ENCODE peak calls at places on chromosomes 7 and 10, in four cellular contexts. N is Ammon's horn; O is germinal center; F is activated CD8-positive, alpha-beta memory T cell treated with anti-CD3 and anti-CD28 coated beads, Interleukin-2, amount 50 U/mL, for 4 hours. I is an unnamed sample.

GRCh38 chr10:108049668-108050067 is 885.2 kb upstream of the SORCS1 start:
- DNase-seq in F (no peak), O (no peak), N (no peak), I (no peak)

GRCh38 chr10:18204050-18204449 is 63.8 kb downstream of the CACNB2 start:
- DNase-seq in N (peak; percentile 45), O (no peak), F (no peak), I (no peak)

GRCh38 chr10:124747745-124748144 is 3.6 kb upstream of the FAM53B start:
- DNase-seq in F (no peak), N (no peak), O (no peak), I (no peak)

GRCh38 chr7:51949726-51950644 is 633.4 kb upstream of the COBL start:
- DNase-seq in N (no peak), O (no peak), F (no peak), I (no peak)

GRCh38 chr10:7388602-7389001 is 22.2 kb downstream of the SFMBT2 start:
- DNase-seq in F (peak; percentile 22), O (no peak), N (no peak), I (no peak)

GRCh38 chr7:71264005-71264404 is 132.1 kb downstream of the GALNT17 start:
- DNase-seq in N (no peak), O (no peak), F (no peak), I (peak; percentile 50)

GRCh38 chr10:89301721-89302445 is at the start of gene IFIT2:
- DNase-seq in O (peak; percentile 70), F (no peak), N (peak; percentile 76), I (no peak)

GRCh38 chr10:89274928-89275327 is 23.4 kb upstream of the LIPA start:
- DNase-seq in N (no peak), F (no peak), O (no peak), I (no peak)

GRCh38 chr7:69739906-69740545 is 141.8 kb downstream of the AUTS2 start:
- DNase-seq in N (peak; percentile 70), F (no peak), O (peak; percentile 10), I (peak; percentile 48)

GRCh38 chr7:22317632-22318031 is 39.3 kb downstream of the RAPGEF5 start:
- DNase-seq in O (no peak), F (no peak), N (no peak), I (no peak)

GRCh38 chr10:22823109-22823508 is 104.7 kb upstream of the ARMC3 start:
- DNase-seq in F (no peak), N (no peak), O (no peak), I (peak; percentile 43)

GRCh38 chr7:130913721-130914588 is 179.9 kb upstream of the KLF14 start:
- DNase-seq in N (no peak), F (no peak), O (no peak), I (no peak)

GRCh38 chr10:72353963-72354355 is 760 bp downstream of the DNAJB12 start:
- DNase-seq in O (no peak), F (no peak), N (no peak), I (peak; percentile 56)

GRCh38 chr10:48306870-48307531 is 524 bp downstream of the MAPK8 start:
- DNase-seq in F (peak; percentile 71), N (peak; percentile 60), O (peak; percentile 79), I (peak; percentile 77)

GRCh38 chr10:94409016-94409657 is 6.8 kb downstream of the TBC1D12 start:
- DNase-seq in N (no peak), F (no peak), O (no peak), I (no peak)

GRCh38 chr10:78757542-78757941 is 311.2 kb upstream of the ZMIZ1 start:
- DNase-seq in O (no peak), N (no peak), F (no peak), I (peak; percentile 74)

GRCh38 chr10:120943542-120943941 is 92.4 kb downstream of the WDR11 start:
- DNase-seq in N (no peak), F (no peak), O (no peak), I (no peak)

GRCh38 chr7:47571355-47572100 is 10.4 kb downstream of the TNS3 start:
- DNase-seq in N (peak; percentile 63), O (no peak), F (no peak), I (peak; percentile 65)

GRCh38 chr10:24873281-24873683 is 79.1 kb downstream of the PRTFDC1 start:
- DNase-seq in F (no peak), N (peak; percentile 66), O (no peak), I (peak; percentile 97)

GRCh38 chr10:12590682-12591642 is 241.6 kb downstream of the CAMK1D start:
- DNase-seq in O (no peak), N (no peak), F (no peak), I (no peak)

GRCh38 chr7:150961510-150962284 is 16.4 kb downstream of the KCNH2 start:
- DNase-seq in N (no peak), O (no peak), F (no peak), I (no peak)

GRCh38 chr7:155255660-155256059 is 42.0 kb upstream of the INSIG1 start:
- DNase-seq in N (no peak), O (no peak), F (no peak), I (no peak)

GRCh38 chr7:99006739-99007424 is 128.6 kb downstream of the TRRAP start:
- DNase-seq in F (no peak), N (no peak), O (no peak), I (no peak)

GRCh38 chr10:28668363-28669226 is 8.7 kb upstream of the BAMBI start:
- DNase-seq in N (no peak), O (peak; percentile 37), F (peak; percentile 44), I (peak; percentile 79)

GRCh38 chr7:130485734-130486113 is 6.2 kb upstream of the MEST start:
- DNase-seq in N (no peak), F (no peak), O (no peak), I (no peak)

GRCh38 chr10:48509974-48510692 is 94.7 kb downstream of the ARHGAP22 start:
- DNase-seq in O (peak; percentile 19), F (no peak), N (no peak), I (peak; percentile 62)